ENCODE peak calls at places on chromosomes 7 and 10, in seven cellular contexts. P, G, O, L, A, J and K are unnamed samples.

GRCh38 chr7:15158141-15158810 is 255.7 kb upstream of the DGKB start:
- DNase-seq in P (no peak), G (peak), O (no peak), L (no peak), A (no peak), J (no peak), K (no peak)

GRCh38 chr7:134695321-134695860 is 48.7 kb downstream of the BPGM start:
- DNase-seq in P (no peak), G (peak), O (peak), L (no peak), A (no peak), J (no peak), K (no peak)

GRCh38 chr7:157073335-157073734 is 62.9 kb upstream of the MNX1 start:
- DNase-seq in P (no peak), G (no peak), O (no peak), L (no peak), A (no peak), J (no peak), K (no peak)

GRCh38 chr7:95686109-95686508 is 86.2 kb upstream of the DYNC1I1 start:
- DNase-seq in P (no peak), G (peak), O (peak), L (no peak), A (no peak), J (no peak), K (peak)

GRCh38 chr7:100191775-100192174 is 14.1 kb downstream of the STAG3 start:
- DNase-seq in P (no peak), G (no peak), O (peak), L (no peak), A (no peak), J (no peak), K (peak)

GRCh38 chr7:92608380-92609322 is 18.5 kb upstream of the FAM133B start:
- DNase-seq in P (no peak), G (no peak), O (no peak), L (no peak), A (no peak), J (no peak), K (no peak)

GRCh38 chr7:150897502-150898474 is 45.5 kb downstream of the AOC1 start:
- DNase-seq in P (no peak), G (no peak), O (no peak), L (no peak), A (no peak), J (no peak), K (no peak)

GRCh38 chr10:80407836-80408197 is 534 bp upstream of the PRXL2A start:
- DNase-seq in P (peak), G (no peak), O (no peak), L (no peak), A (no peak), J (peak), K (no peak)

GRCh38 chr7:156073366-156074052 is 261.2 kb upstream of the SHH start:
- DNase-seq in P (no peak), G (no peak), O (no peak), L (no peak), A (no peak), J (no peak), K (no peak)

GRCh38 chr10:13877154-13877909 is 290.6 kb downstream of the PRPF18 start:
- DNase-seq in P (no peak), G (no peak), O (no peak), L (no peak), A (no peak), J (no peak), K (peak)

GRCh38 chr7:24659505-24659904 is 86.3 kb downstream of the PALS2 start:
- DNase-seq in P (no peak), G (no peak), O (no peak), L (no peak), A (no peak), J (no peak), K (no peak)

GRCh38 chr7:121624922-121625321 is 228.8 kb upstream of the FAM3C start:
- DNase-seq in P (no peak), G (peak), O (no peak), L (no peak), A (no peak), J (no peak), K (peak)

GRCh38 chr10:29627201-29628105 is 7.3 kb downstream of the SVIL start:
- DNase-seq in P (no peak), G (no peak), O (peak), L (no peak), A (peak), J (no peak), K (peak)

GRCh38 chr10:131726460-131726861 is 174.3 kb upstream of the PPP2R2D start:
- DNase-seq in P (no peak), G (peak), O (no peak), L (no peak), A (peak), J (no peak), K (no peak)

GRCh38 chr7:82593780-82594179 is 150.2 kb upstream of the CACNA2D1 start:
- DNase-seq in P (no peak), G (no peak), O (no peak), L (no peak), A (peak), J (no peak), K (peak)